ENCODE peak calls at places on chromosomes 11 and 22, in four cellular contexts. One of them, this sample, is unnamed.

GRCh38 chr11:130876100-130876499 is 40.2 kb downstream of the SNX19 start:
- DNase-seq in uterus: no peak
- DNase-seq in stomach: no peak
- DNase-seq in sigmoid colon: no peak
- DNase-seq in this sample: no peak

GRCh38 chr11:12797996-12798395 is 123.8 kb downstream of the TEAD1 start:
- DNase-seq in uterus: no peak
- DNase-seq in stomach: no peak
- DNase-seq in sigmoid colon: no peak
- DNase-seq in this sample: no peak

GRCh38 chr11:103683581-103683980 is 352.9 kb upstream of the DDI1 start:
- DNase-seq in uterus: no peak
- DNase-seq in stomach: no peak
- DNase-seq in sigmoid colon: no peak
- DNase-seq in this sample: peak; percentile 70

GRCh38 chr11:66651011-66651410 is 12.5 kb downstream of the RBM4 start:
- DNase-seq in uterus: no peak
- DNase-seq in stomach: no peak
- DNase-seq in sigmoid colon: no peak
- DNase-seq in this sample: peak; percentile 66

GRCh38 chr22:25763239-25763777 is 21.3 kb downstream of the MYO18B start:
- DNase-seq in uterus: no peak
- DNase-seq in stomach: no peak
- DNase-seq in sigmoid colon: no peak
- DNase-seq in this sample: no peak

GRCh38 chr11:60777572-60777971 is 7.6 kb upstream of the MS4A10 start:
- DNase-seq in uterus: no peak
- DNase-seq in stomach: no peak
- DNase-seq in sigmoid colon: no peak
- DNase-seq in this sample: peak; percentile 82

GRCh38 chr22:41532908-41533825 is 11.1 kb downstream of the POLR3H start:
- DNase-seq in uterus: peak; percentile 75
- DNase-seq in stomach: peak; percentile 82
- DNase-seq in sigmoid colon: peak; percentile 87
- DNase-seq in this sample: peak; percentile 58

GRCh38 chr11:132312616-132313210 is 942.3 kb downstream of the NTM start:
- DNase-seq in uterus: no peak
- DNase-seq in stomach: no peak
- DNase-seq in sigmoid colon: no peak
- DNase-seq in this sample: peak; percentile 46

GRCh38 chr22:27135582-27135981 is 478.2 kb downstream of the MIAT start:
- DNase-seq in uterus: no peak
- DNase-seq in stomach: no peak
- DNase-seq in sigmoid colon: no peak
- DNase-seq in this sample: peak; percentile 73

GRCh38 chr11:20253796-20254195 is 93.5 kb upstream of the DBX1 start:
- DNase-seq in uterus: no peak
- DNase-seq in stomach: no peak
- DNase-seq in sigmoid colon: no peak
- DNase-seq in this sample: no peak

GRCh38 chr11:118224512-118225180 is at the start of gene JAML:
- DNase-seq in uterus: no peak
- DNase-seq in stomach: peak; percentile 29
- DNase-seq in sigmoid colon: no peak
- DNase-seq in this sample: no peak
- TF ChIP-seq POLR2A in uterus: no peak
- TF ChIP-seq POLR2A in stomach: no peak
- TF ChIP-seq POLR2A in sigmoid colon: no peak
- TF ChIP-seq POLR2A in this sample: no peak

GRCh38 chr11:110026823-110027626 is 66.2 kb upstream of the ZC3H12C start:
- DNase-seq in uterus: no peak
- DNase-seq in stomach: no peak
- DNase-seq in sigmoid colon: no peak
- DNase-seq in this sample: peak; percentile 15

GRCh38 chr11:110019659-110020058 is 73.5 kb upstream of the ZC3H12C start:
- DNase-seq in uterus: no peak
- DNase-seq in stomach: no peak
- DNase-seq in sigmoid colon: no peak
- DNase-seq in this sample: no peak

GRCh38 chr11:110023711-110024110 is 69.5 kb upstream of the ZC3H12C start:
- DNase-seq in uterus: no peak
- DNase-seq in stomach: no peak
- DNase-seq in sigmoid colon: no peak
- DNase-seq in this sample: no peak

GRCh38 chr11:110027627-110028371 is 65.4 kb upstream of the ZC3H12C start:
- DNase-seq in uterus: no peak
- DNase-seq in stomach: no peak
- DNase-seq in sigmoid colon: no peak
- DNase-seq in this sample: no peak

GRCh38 chr11:110022548-110022947 is 70.6 kb upstream of the ZC3H12C start:
- DNase-seq in uterus: no peak
- DNase-seq in stomach: no peak
- DNase-seq in sigmoid colon: no peak
- DNase-seq in this sample: peak; percentile 25
- TF ChIP-seq POLR2A in uterus: no peak
- TF ChIP-seq POLR2A in stomach: no peak
- TF ChIP-seq POLR2A in sigmoid colon: no peak
- TF ChIP-seq POLR2A in this sample: no peak

DNA sequence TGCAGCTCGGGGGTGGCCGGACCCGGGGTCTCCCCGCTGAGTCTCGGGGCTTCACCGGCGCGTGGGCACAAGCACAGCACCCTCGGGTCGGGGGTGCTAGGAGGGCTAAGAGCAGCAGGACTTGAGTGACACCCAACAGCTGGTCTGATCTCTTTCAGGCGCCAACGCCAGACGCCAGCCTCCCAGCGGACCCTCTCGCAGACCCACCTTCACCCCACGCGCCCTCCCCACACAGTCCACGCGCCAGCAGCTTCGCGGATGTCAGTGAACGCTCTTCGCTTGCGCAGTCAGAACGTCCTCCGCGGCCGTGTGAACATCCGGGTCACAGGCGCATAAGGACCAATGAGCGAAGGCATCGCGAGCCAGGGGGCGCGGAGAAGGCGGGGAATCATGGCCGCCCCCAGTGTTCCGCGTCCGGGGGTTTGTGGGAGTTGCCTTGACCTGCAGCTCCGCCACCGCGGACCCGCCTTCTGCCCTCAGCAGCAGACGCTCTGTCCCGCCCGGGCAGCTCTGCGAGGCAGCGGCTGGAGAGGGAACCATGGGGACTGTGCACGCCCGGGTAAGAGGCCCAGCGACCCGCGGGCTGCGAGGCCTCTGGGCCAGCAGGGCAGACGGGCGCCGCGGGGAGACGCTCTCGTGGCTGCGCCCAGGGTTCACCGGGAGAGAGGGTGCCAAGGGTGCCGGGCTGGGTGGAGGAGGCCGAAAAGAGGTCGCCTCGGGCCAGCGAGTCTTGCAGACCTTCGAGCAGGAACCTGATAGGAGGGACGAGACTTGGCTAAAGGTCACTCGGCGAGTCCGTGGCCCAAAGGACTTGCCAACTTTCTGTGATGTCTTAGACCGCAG is at the start of gene SAMM50:
- DNase-seq in uterus: peak; percentile 92
- DNase-seq in stomach: peak; percentile 94
- DNase-seq in sigmoid colon: peak; percentile 96
- DNase-seq in this sample: peak; percentile 89
- TF ChIP-seq POLR2A in uterus: peak; percentile 32
- TF ChIP-seq POLR2A in stomach: no peak
- TF ChIP-seq POLR2A in sigmoid colon: peak; percentile 60
- TF ChIP-seq POLR2A in this sample: peak; percentile 77

DNA sequence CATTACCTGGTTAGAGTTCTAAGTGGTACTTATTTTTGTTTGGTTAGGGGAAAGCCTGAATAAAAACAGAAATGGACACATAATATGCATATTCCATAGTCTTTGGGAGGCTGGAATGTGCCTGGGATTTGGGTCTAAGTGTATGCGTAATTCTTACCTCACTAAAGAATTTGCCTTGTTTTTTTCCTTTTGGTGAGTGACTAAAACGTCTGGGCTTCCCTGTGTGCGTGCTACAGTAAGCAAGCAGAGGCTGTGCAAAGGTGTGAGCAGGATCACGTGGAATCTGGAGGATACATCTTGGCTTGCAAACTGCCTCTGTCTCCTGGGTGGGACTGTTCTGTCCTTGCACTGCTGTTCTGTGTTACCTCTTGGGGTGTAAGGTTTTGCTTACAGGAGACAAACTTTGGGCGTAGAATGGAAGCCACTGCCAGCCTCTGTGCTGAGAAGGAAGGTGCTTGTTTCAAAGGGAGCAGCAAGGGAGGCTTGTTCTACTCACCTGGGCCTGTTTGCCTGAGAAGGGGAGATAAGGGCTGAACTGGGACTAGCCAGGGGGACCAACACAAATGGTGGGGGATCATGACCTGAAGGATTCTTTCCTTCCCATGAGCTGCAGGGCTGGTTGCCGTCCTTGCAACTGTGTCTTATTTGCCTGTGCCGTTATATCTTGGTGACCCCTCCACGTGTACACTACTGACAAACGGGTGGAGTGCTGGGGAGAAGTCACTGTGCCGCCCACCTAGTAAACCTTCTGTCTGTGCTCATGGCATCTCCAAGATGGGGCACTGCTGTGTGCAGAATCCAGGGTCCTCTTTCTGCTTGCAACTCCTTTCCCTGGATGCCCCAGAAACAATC is 4.5 kb downstream of the NEAT1 start:
- DNase-seq in uterus: no peak
- DNase-seq in stomach: peak; percentile 75
- DNase-seq in sigmoid colon: peak; percentile 81
- DNase-seq in this sample: peak; percentile 77
- TF ChIP-seq POLR2A in uterus: peak; percentile 18
- TF ChIP-seq POLR2A in stomach: no peak
- TF ChIP-seq POLR2A in sigmoid colon: peak; percentile 52
- TF ChIP-seq POLR2A in this sample: peak; percentile 79

GRCh38 chr22:42868751-42869251 is 11.7 kb upstream of the ARFGAP3 start:
- DNase-seq in uterus: peak; percentile 37
- DNase-seq in stomach: peak; percentile 91
- DNase-seq in sigmoid colon: peak; percentile 90
- DNase-seq in this sample: peak; percentile 17

GRCh38 chr22:42865536-42865935 is 8.5 kb upstream of the ARFGAP3 start:
- DNase-seq in uterus: no peak
- DNase-seq in stomach: no peak
- DNase-seq in sigmoid colon: no peak
- DNase-seq in this sample: no peak

GRCh38 chr22:42866100-42866499 is 9.0 kb upstream of the ARFGAP3 start:
- DNase-seq in uterus: no peak
- DNase-seq in stomach: no peak
- DNase-seq in sigmoid colon: no peak
- DNase-seq in this sample: no peak

GRCh38 chr22:42862045-42862734 is 5.1 kb upstream of the ARFGAP3 start:
- DNase-seq in uterus: no peak
- DNase-seq in stomach: no peak
- DNase-seq in sigmoid colon: no peak
- DNase-seq in this sample: peak; percentile 86

DNA sequence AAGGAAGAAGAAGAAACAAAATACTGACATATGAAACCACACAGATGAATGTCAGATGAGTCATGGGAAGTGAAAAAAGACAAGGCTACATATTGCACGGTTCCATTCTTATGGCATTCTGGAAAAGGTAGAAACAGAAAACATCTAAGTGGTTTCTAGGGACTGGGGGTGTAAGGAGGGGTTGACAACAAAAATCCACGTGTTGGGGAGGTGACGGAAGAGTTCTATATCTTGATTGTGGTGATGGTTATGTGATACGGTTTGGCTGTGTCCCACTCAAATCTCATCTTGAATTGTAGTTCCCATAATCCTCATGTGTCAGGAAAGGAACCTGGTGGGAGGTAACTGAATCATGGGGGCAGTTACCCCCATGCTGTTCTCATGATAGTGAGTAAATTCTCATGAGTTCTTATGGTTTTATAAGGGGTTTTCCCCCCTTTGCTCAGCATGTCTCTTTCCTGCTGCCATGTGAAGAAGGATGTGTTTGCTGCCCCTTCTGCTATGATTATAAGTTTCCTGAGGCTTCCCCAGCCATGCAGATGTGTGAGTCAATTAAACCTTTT is 6.4 kb upstream of the ARFGAP3 start:
- DNase-seq in uterus: no peak
- DNase-seq in stomach: no peak
- DNase-seq in sigmoid colon: no peak
- DNase-seq in this sample: peak; percentile 88
- TF ChIP-seq POLR2A in uterus: no peak
- TF ChIP-seq POLR2A in stomach: no peak
- TF ChIP-seq POLR2A in sigmoid colon: no peak
- TF ChIP-seq POLR2A in this sample: no peak

GRCh38 chr11:9459573-9460321 is 1.1 kb upstream of the ZNF143 start:
- DNase-seq in uterus: no peak
- DNase-seq in stomach: no peak
- DNase-seq in sigmoid colon: no peak
- DNase-seq in this sample: peak; percentile 64

GRCh38 chr11:9462172-9462799 is 1.5 kb downstream of the ZNF143 start:
- DNase-seq in uterus: no peak
- DNase-seq in stomach: no peak
- DNase-seq in sigmoid colon: no peak
- DNase-seq in this sample: peak; percentile 25

GRCh38 chr11:9461760-9462134 is 935 bp downstream of the ZNF143 start:
- DNase-seq in uterus: no peak
- DNase-seq in stomach: no peak
- DNase-seq in sigmoid colon: no peak
- DNase-seq in this sample: peak; percentile 15

GRCh38 chr11:9460322-9461067 is at the start of gene ZNF143:
- DNase-seq in uterus: peak; percentile 100
- DNase-seq in stomach: peak; percentile 100
- DNase-seq in sigmoid colon: peak; percentile 100
- DNase-seq in this sample: peak; percentile 100

DNA sequence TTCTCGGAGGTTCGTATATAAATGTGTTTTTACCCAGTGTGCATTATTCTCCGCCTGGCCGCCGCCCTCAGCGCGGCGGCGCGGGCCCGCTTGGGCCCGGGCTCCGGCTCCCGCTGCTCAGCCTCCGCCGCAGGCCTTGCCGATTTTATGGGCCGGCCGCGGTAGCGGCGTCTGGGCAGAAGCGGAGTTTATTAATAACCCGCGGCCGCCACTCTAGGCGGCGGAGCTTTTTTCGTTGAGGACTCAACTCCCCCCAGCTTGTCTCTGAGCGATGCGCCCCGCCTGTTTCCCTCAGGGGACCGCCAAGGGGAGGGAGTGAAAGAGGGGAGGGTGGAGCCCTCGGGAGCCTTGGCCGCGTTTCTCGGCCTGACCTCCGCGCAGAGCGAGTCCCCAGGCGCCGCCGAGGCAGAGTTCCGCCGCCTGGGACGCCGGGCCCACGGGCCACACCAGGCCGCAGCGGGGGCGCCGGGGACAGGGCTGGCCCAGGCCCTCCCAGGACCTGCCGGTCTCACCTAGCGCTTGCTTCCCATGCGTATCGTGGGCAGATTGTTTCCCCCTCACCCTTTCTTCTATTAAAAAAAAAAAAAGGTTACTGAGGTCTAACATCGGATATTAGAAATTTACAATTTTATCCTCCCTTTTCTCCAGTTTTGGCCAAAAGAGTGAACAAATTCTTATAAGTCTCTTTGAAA is 402 bp downstream of the ZNF143 start:
- DNase-seq in uterus: peak; percentile 90
- DNase-seq in stomach: peak; percentile 83
- DNase-seq in sigmoid colon: peak; percentile 96
- DNase-seq in this sample: peak; percentile 86
- TF ChIP-seq POLR2A in uterus: peak; percentile 66
- TF ChIP-seq POLR2A in stomach: no peak
- TF ChIP-seq POLR2A in sigmoid colon: peak; percentile 64
- TF ChIP-seq POLR2A in this sample: peak; percentile 99

This sample was measured in IMR-90.